ENCODE peak calls at places on chromosomes 16 and 17, in nine cellular contexts. S is A549, Y is MCF 10A, L is GM20000, M is neural progenitor cell, Q is osteocyte, K is AG04449, N is mesothelial cell of epicardium, D is BJ. V is an unnamed sample.

GRCh38 chr17:81173761-81174160 is 7.7 kb upstream of the AATK start:
- DNase-seq in S (no peak), Y (no peak), L (no peak), M (no peak), Q (no peak), K (no peak), N (no peak), D (peak; percentile 36), V (no peak)

GRCh38 chr17:4162775-4163498 is 19.9 kb downstream of the CYB5D2 start:
- DNase-seq in S (no peak), Y (no peak), L (no peak), M (no peak), Q (no peak), K (no peak), N (no peak), D (no peak), V (no peak)

GRCh38 chr16:87834668-87835473 is 34.4 kb downstream of the SLC7A5 start:
- DNase-seq in S (no peak), Y (peak; percentile 50), L (no peak), M (no peak), Q (no peak), K (no peak), N (peak; percentile 82), D (no peak), V (no peak)

GRCh38 chr17:17381438-17382059 is 78.4 kb downstream of the NT5M start:
- DNase-seq in S (no peak), Y (no peak), L (no peak), M (no peak), Q (no peak), K (no peak), N (no peak), D (no peak), V (no peak)

GRCh38 chr17:73711916-73712315 is 67.7 kb upstream of the SDK2 start:
- DNase-seq in S (no peak), Y (no peak), L (no peak), M (no peak), Q (no peak), K (no peak), N (no peak), D (no peak), V (no peak)

GRCh38 chr17:43212641-43213490 is 1.2 kb downstream of the TMEM106A start:
- DNase-seq in S (no peak), Y (no peak), L (peak; percentile 39), M (no peak), Q (no peak), K (no peak), N (no peak), D (no peak), V (no peak)

GRCh38 chr17:1222321-1222720 is 42.5 kb upstream of the ABR start:
- DNase-seq in S (no peak), Y (no peak), L (no peak), M (no peak), Q (no peak), K (no peak), N (no peak), D (no peak), V (no peak)

GRCh38 chr17:18184143-18185007 is 747 bp downstream of the ALKBH5 start:
- DNase-seq in S (no peak), Y (peak; percentile 33), L (peak; percentile 66), M (peak; percentile 68), Q (no peak), K (no peak), N (peak; percentile 54), D (no peak), V (peak; percentile 84)

GRCh38 chr16:89168381-89169189 is 3.0 kb upstream of the CDH15 start:
- DNase-seq in S (no peak), Y (no peak), L (no peak), M (no peak), Q (no peak), K (no peak), N (no peak), D (no peak), V (no peak)
- TF ChIP-seq CTCF in S (no peak), Y (peak; percentile 20), L (no peak), M (no peak), Q (no peak), K (no peak), N (peak; percentile 19), D (no peak), V (no peak)

GRCh38 chr16:1330931-1331711 is 2.3 kb upstream of the BAIAP3 start:
- DNase-seq in S (no peak), Y (no peak), L (no peak), M (no peak), Q (no peak), K (no peak), N (no peak), D (no peak), V (no peak)

GRCh38 chr16:1331712-1332617 is 1.5 kb upstream of the BAIAP3 start:
- DNase-seq in S (peak; percentile 94), Y (no peak), L (peak; percentile 93), M (peak; percentile 85), Q (no peak), K (no peak), N (peak; percentile 63), D (peak; percentile 12), V (peak; percentile 73)

GRCh38 chr16:1332618-1333148 is 762 bp upstream of the BAIAP3 start:
- DNase-seq in S (no peak), Y (no peak), L (no peak), M (no peak), Q (no peak), K (no peak), N (no peak), D (no peak), V (no peak)

GRCh38 chr16:1327619-1327947 is 5.9 kb upstream of the BAIAP3 start:
- DNase-seq in S (no peak), Y (no peak), L (no peak), M (no peak), Q (no peak), K (no peak), N (no peak), D (no peak), V (no peak)

DNA sequence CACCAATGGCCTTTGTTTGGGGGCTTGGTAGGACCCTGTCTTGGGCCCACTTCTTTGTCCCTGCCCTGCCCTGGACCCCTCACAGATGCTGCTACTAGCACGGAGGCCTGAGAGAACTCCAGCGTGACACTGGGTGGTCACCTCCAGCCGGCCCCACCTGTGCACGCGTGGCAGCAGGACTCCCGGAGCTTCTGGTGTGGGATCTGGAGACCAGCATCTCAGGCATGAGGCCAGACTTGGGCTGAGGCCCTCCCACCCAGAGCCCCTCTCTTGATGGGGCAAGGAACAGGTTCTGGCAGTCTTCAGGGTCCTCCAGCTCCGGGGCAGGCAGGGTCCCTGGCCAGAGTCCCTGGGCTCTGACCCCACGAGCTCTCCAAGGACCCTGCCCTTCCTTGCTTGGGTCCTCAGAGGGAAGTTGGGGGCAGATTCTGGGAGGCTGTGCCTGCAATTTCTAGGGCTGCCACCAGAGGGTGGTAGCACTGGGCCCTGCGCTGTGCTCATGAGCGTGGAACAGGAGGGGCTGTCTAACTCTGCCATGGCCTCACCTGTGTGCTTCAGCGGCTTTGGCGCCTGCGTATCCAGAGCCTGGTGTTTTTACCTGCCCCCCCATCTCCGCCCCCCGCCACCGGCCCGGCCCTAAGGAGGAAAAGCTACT is 3.1 kb upstream of the BAIAP3 start:
- DNase-seq in S (no peak), Y (no peak), L (no peak), M (no peak), Q (no peak), K (no peak), N (no peak), D (no peak), V (no peak)
- TF ChIP-seq CTCF in S (peak; percentile 30), Y (peak; percentile 37), L (peak; percentile 28), M (peak; percentile 57), Q (peak; percentile 43), K (peak; percentile 25), N (peak; percentile 57), D (peak; percentile 49), V (peak; percentile 67)

DNA sequence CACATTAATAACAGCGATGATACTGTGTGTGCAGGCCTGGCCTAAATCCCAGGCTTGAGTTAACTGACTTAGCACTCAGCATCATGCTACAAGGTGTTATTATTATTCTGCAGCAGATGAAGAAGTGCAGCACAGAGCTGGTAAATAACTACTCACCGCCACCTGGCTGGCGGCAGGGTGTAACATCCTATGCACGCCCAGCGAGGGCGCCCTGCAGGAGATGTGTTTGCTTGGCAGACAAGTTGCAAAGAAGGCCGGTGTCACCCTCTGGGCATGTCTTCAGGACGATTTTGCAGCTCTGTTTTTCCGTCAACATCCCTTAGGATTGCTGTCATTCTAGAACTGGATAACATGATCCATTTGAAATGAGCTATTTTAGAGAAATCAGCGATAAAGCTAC is 30.1 kb downstream of the DNAH9 start:
- DNase-seq in S (no peak), Y (no peak), L (no peak), M (peak; percentile 73), Q (no peak), K (no peak), N (no peak), D (no peak), V (no peak)
- TF ChIP-seq CTCF in S (no peak), Y (peak; percentile 24), L (no peak), M (peak; percentile 70), Q (no peak), K (no peak), N (no peak), D (no peak), V (no peak)

GRCh38 chr16:74605746-74606520 is 981 bp downstream of the GLG1 start:
- DNase-seq in S (no peak), Y (peak; percentile 26), L (no peak), M (peak; percentile 51), Q (no peak), K (no peak), N (no peak), D (no peak), V (no peak)

GRCh38 chr16:74605332-74605731 is 1.6 kb downstream of the GLG1 start:
- DNase-seq in S (no peak), Y (no peak), L (no peak), M (no peak), Q (no peak), K (no peak), N (no peak), D (no peak), V (no peak)

GRCh38 chr16:74607967-74608356 is 1.0 kb upstream of the GLG1 start:
- DNase-seq in S (no peak), Y (no peak), L (no peak), M (peak; percentile 63), Q (no peak), K (no peak), N (no peak), D (no peak), V (no peak)

GRCh38 chr16:74607310-74607966 is 524 bp upstream of the GLG1 start:
- DNase-seq in S (no peak), Y (no peak), L (peak; percentile 40), M (no peak), Q (no peak), K (no peak), N (no peak), D (no peak), V (no peak)

DNA sequence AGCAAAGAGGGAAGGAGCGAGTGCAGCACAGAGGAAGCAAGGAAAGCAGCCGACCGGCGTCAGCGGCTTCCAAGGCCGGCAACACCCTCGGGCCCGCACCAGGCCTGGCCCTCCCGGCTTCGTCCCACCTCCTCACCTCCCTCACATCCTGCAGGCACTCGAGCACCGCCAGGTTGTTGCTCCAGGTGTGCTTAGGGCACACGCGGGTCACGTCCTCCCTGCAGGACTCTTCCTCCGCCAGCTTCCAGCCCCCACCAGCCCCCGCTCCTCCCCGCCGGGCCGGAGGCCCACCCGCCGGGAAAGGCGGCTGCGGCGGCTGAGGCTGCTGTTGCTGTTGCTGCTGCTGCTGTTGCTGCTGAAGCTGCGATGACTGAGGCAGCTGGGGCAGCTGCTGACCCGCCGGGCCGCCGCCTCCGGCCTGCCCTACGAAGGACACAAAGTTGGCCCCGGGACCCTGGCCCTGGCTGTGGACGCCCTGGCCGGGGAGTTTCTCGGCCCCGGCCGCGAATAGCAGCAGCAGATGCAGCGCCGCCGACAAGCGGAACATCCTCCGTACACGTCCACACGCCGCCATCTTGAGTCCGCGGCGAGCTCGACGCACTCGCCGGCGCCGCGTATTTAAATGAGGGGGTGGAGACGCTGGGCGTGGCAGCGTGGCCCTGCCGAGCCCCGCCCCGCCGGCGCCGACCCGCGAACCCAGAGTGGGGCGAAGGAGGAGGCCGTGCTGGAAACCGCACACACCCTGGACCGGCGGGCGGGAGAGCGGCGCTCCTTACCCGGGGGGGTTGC is at the start of gene GLG1:
- DNase-seq in S (peak; percentile 56), Y (peak; percentile 90), L (peak; percentile 92), M (peak; percentile 97), Q (peak; percentile 95), K (no peak), N (peak; percentile 90), D (peak; percentile 49), V (peak; percentile 93)
- TF ChIP-seq CTCF in S (no peak), Y (no peak), L (no peak), M (no peak), Q (no peak), K (no peak), N (no peak), D (no peak), V (no peak)

V was measured in activated CD8-positive, alpha-beta T cell treated with anti-CD3 and anti-CD28 coated beads for 36 hours.